ENCODE peak calls at places on chromosomes 5 and 9, in four cellular contexts. One of them, this sample, is unnamed.
A peak's percentile ranks its signal among the peaks of the same experiment; 100 is the strongest.

GRCh38 chr5:38382898-38383297 is 124.5 kb downstream of the EGFLAM start:
- DNase-seq in GM12865: peak; percentile 75
- DNase-seq in naive thymus-derived CD8-positive, alpha-beta T cell: peak; percentile 7
- DNase-seq in EL: peak; percentile 71
- DNase-seq in this sample: peak; percentile 60

GRCh38 chr9:4048441-4048840 is 251.4 kb downstream of the GLIS3 start:
- DNase-seq in GM12865: peak; percentile 12
- DNase-seq in naive thymus-derived CD8-positive, alpha-beta T cell: no peak
- DNase-seq in EL: peak; percentile 53
- DNase-seq in this sample: no peak

GRCh38 chr5:1660511-1660910 is 136.8 kb upstream of the LPCAT1 start:
- DNase-seq in naive thymus-derived CD8-positive, alpha-beta T cell: no peak
- DNase-seq in EL: no peak
- DNase-seq in GM12865: no peak
- DNase-seq in this sample: peak; percentile 10

GRCh38 chr5:168022761-168023160 is 268.7 kb upstream of the WWC1 start:
- DNase-seq in GM12865: no peak
- DNase-seq in naive thymus-derived CD8-positive, alpha-beta T cell: no peak
- DNase-seq in EL: no peak
- DNase-seq in this sample: no peak

GRCh38 chr5:153572393-153572930 is 82.0 kb downstream of the GRIA1 start:
- DNase-seq in EL: no peak
- DNase-seq in GM12865: no peak
- DNase-seq in naive thymus-derived CD8-positive, alpha-beta T cell: no peak
- DNase-seq in this sample: no peak

GRCh38 chr9:4489562-4489918 is 728 bp upstream of the SLC1A1 start:
- DNase-seq in EL: peak; percentile 51
- DNase-seq in GM12865: peak; percentile 26
- DNase-seq in naive thymus-derived CD8-positive, alpha-beta T cell: no peak
- DNase-seq in this sample: no peak

GRCh38 chr9:136539427-136540412 is 6.1 kb downstream of the NOTCH1 start:
- DNase-seq in GM12865: peak; percentile 92
- DNase-seq in naive thymus-derived CD8-positive, alpha-beta T cell: peak; percentile 84
- DNase-seq in EL: peak; percentile 72
- DNase-seq in this sample: peak; percentile 91

GRCh38 chr5:60685700-60686099 is 14.3 kb downstream of the DEPDC1B start:
- DNase-seq in EL: peak; percentile 15
- DNase-seq in GM12865: no peak
- DNase-seq in naive thymus-derived CD8-positive, alpha-beta T cell: no peak
- DNase-seq in this sample: no peak

GRCh38 chr5:31809037-31809910 is 170.3 kb downstream of the PDZD2 start:
- DNase-seq in EL: peak; percentile 64
- DNase-seq in GM12865: peak; percentile 70
- DNase-seq in naive thymus-derived CD8-positive, alpha-beta T cell: peak; percentile 4
- DNase-seq in this sample: peak; percentile 67

GRCh38 chr5:72138943-72139467 is 31.7 kb downstream of the MAP1B start:
- DNase-seq in EL: peak; percentile 92
- DNase-seq in GM12865: peak; percentile 32
- DNase-seq in naive thymus-derived CD8-positive, alpha-beta T cell: no peak
- DNase-seq in this sample: no peak

GRCh38 chr5:10702911-10703491 is 58.0 kb downstream of the DAP start:
- DNase-seq in naive thymus-derived CD8-positive, alpha-beta T cell: no peak
- DNase-seq in EL: peak; percentile 73
- DNase-seq in GM12865: no peak
- DNase-seq in this sample: no peak

GRCh38 chr9:87039809-87040392 is 92.6 kb upstream of the GAS1 start:
- DNase-seq in EL: peak; percentile 27
- DNase-seq in GM12865: no peak
- DNase-seq in naive thymus-derived CD8-positive, alpha-beta T cell: no peak
- DNase-seq in this sample: no peak

GRCh38 chr5:97629281-97629680 is 446.2 kb upstream of the RIOK2 start:
- DNase-seq in EL: peak; percentile 83
- DNase-seq in naive thymus-derived CD8-positive, alpha-beta T cell: no peak
- DNase-seq in GM12865: no peak
- DNase-seq in this sample: no peak

GRCh38 chr9:105964171-105964570 is 269.8 kb downstream of the TMEM38B start:
- DNase-seq in EL: no peak
- DNase-seq in GM12865: no peak
- DNase-seq in naive thymus-derived CD8-positive, alpha-beta T cell: no peak
- DNase-seq in this sample: no peak

GRCh38 chr9:7009065-7009464 is 251.3 kb downstream of the KDM4C start:
- DNase-seq in EL: no peak
- DNase-seq in naive thymus-derived CD8-positive, alpha-beta T cell: no peak
- DNase-seq in GM12865: no peak
- DNase-seq in this sample: no peak

GRCh38 chr9:136544549-136545064 is 1.2 kb downstream of the NOTCH1 start:
- DNase-seq in EL: peak; percentile 50
- DNase-seq in GM12865: peak; percentile 53
- DNase-seq in naive thymus-derived CD8-positive, alpha-beta T cell: peak; percentile 48
- DNase-seq in this sample: peak; percentile 87

GRCh38 chr9:3215658-3216057 is 310.1 kb downstream of the RFX3 start:
- DNase-seq in GM12865: no peak
- DNase-seq in EL: no peak
- DNase-seq in naive thymus-derived CD8-positive, alpha-beta T cell: no peak
- DNase-seq in this sample: no peak

GRCh38 chr5:131413605-131414559 is 150.0 kb downstream of the CDC42SE2 start:
- DNase-seq in GM12865: peak; percentile 78
- DNase-seq in naive thymus-derived CD8-positive, alpha-beta T cell: no peak
- DNase-seq in EL: no peak
- DNase-seq in this sample: peak; percentile 42

GRCh38 chr5:33229216-33229615 is 211.5 kb upstream of the TARS1 start:
- DNase-seq in EL: no peak
- DNase-seq in GM12865: no peak
- DNase-seq in naive thymus-derived CD8-positive, alpha-beta T cell: no peak
- DNase-seq in this sample: no peak

GRCh38 chr9:120510816-120511215 is 69.2 kb downstream of the CDK5RAP2 start:
- DNase-seq in naive thymus-derived CD8-positive, alpha-beta T cell: no peak
- DNase-seq in GM12865: no peak
- DNase-seq in EL: no peak
- DNase-seq in this sample: no peak

GRCh38 chr5:96017951-96018350 is 56.3 kb upstream of the ELL2 start:
- DNase-seq in GM12865: no peak
- DNase-seq in naive thymus-derived CD8-positive, alpha-beta T cell: no peak
- DNase-seq in EL: peak; percentile 89
- DNase-seq in this sample: no peak

This sample was measured in GM20000.